ENCODE peak calls at places on chromosomes 3 and 15, in eight cellular contexts. One of them, this sample, is unnamed.

GRCh38 chr15:40956543-40956982 is 3.3 kb downstream of the CHAC1 start:
- DNase-seq in body of pancreas: no peak
- DNase-seq in sigmoid colon: no peak
- DNase-seq in IMR-90: no peak
- DNase-seq in transverse colon: no peak
- DNase-seq in upper lobe of left lung: no peak
- DNase-seq in tibial nerve: no peak
- DNase-seq in A549: no peak
- DNase-seq in this sample: no peak

GRCh38 chr3:73071952-73072351 is 10.5 kb downstream of the EBLN2 start:
- DNase-seq in body of pancreas: no peak
- DNase-seq in sigmoid colon: no peak
- DNase-seq in IMR-90: no peak
- DNase-seq in transverse colon: no peak
- DNase-seq in upper lobe of left lung: no peak
- DNase-seq in tibial nerve: no peak
- DNase-seq in A549: no peak
- DNase-seq in this sample: no peak

GRCh38 chr3:38595393-38595792 is 54.1 kb downstream of the SCN5A start:
- DNase-seq in body of pancreas: no peak
- DNase-seq in sigmoid colon: no peak
- DNase-seq in IMR-90: no peak
- DNase-seq in transverse colon: no peak
- DNase-seq in upper lobe of left lung: no peak
- DNase-seq in tibial nerve: no peak
- DNase-seq in A549: no peak
- DNase-seq in this sample: no peak

GRCh38 chr3:150061288-150062018 is 90.8 kb upstream of the PFN2 start:
- DNase-seq in body of pancreas: no peak
- DNase-seq in sigmoid colon: no peak
- DNase-seq in IMR-90: no peak
- DNase-seq in transverse colon: no peak
- DNase-seq in upper lobe of left lung: no peak
- DNase-seq in tibial nerve: no peak
- DNase-seq in A549: no peak
- DNase-seq in this sample: no peak

GRCh38 chr15:50241684-50242450 is 23.7 kb downstream of the HDC start:
- DNase-seq in body of pancreas: no peak
- DNase-seq in sigmoid colon: no peak
- DNase-seq in IMR-90: peak; percentile 70
- DNase-seq in transverse colon: no peak
- DNase-seq in upper lobe of left lung: no peak
- DNase-seq in tibial nerve: no peak
- DNase-seq in A549: no peak
- DNase-seq in this sample: no peak

GRCh38 chr3:53551324-53551723 is 56.9 kb downstream of the CACNA1D start:
- DNase-seq in body of pancreas: no peak
- DNase-seq in sigmoid colon: no peak
- DNase-seq in IMR-90: no peak
- DNase-seq in transverse colon: no peak
- DNase-seq in upper lobe of left lung: no peak
- DNase-seq in tibial nerve: no peak
- DNase-seq in A549: no peak
- DNase-seq in this sample: no peak

GRCh38 chr3:53113293-53114010 is 16.8 kb downstream of the RFT1 start:
- DNase-seq in body of pancreas: no peak
- DNase-seq in sigmoid colon: peak; percentile 86
- DNase-seq in IMR-90: no peak
- DNase-seq in transverse colon: no peak
- DNase-seq in upper lobe of left lung: no peak
- DNase-seq in tibial nerve: no peak
- DNase-seq in A549: no peak
- DNase-seq in this sample: peak; percentile 68

GRCh38 chr15:99169769-99170311 is 65.0 kb downstream of the SYNM start:
- DNase-seq in body of pancreas: no peak
- DNase-seq in sigmoid colon: peak; percentile 97
- DNase-seq in IMR-90: peak; percentile 89
- DNase-seq in transverse colon: peak; percentile 54
- DNase-seq in upper lobe of left lung: no peak
- DNase-seq in tibial nerve: peak; percentile 46
- DNase-seq in A549: no peak
- DNase-seq in this sample: no peak

GRCh38 chr15:45790325-45790943 is 155.6 kb downstream of the SQOR start:
- DNase-seq in body of pancreas: peak; percentile 40
- DNase-seq in sigmoid colon: no peak
- DNase-seq in IMR-90: peak; percentile 7
- DNase-seq in transverse colon: peak; percentile 34
- DNase-seq in upper lobe of left lung: no peak
- DNase-seq in tibial nerve: peak; percentile 23
- DNase-seq in A549: peak; percentile 10
- DNase-seq in this sample: no peak

GRCh38 chr15:95265419-95265997 is 1034.1 kb downstream of the MCTP2 start:
- DNase-seq in body of pancreas: no peak
- DNase-seq in sigmoid colon: no peak
- DNase-seq in IMR-90: no peak
- DNase-seq in transverse colon: no peak
- DNase-seq in upper lobe of left lung: no peak
- DNase-seq in tibial nerve: no peak
- DNase-seq in A549: no peak
- DNase-seq in this sample: no peak

GRCh38 chr3:172106037-172106559 is 66.7 kb downstream of the FNDC3B start:
- DNase-seq in body of pancreas: no peak
- DNase-seq in sigmoid colon: no peak
- DNase-seq in IMR-90: no peak
- DNase-seq in transverse colon: no peak
- DNase-seq in upper lobe of left lung: no peak
- DNase-seq in tibial nerve: no peak
- DNase-seq in A549: no peak
- DNase-seq in this sample: no peak
- H3K27ac ChIP-seq in body of pancreas: peak overlapping the region; percentile 62
- H3K27ac ChIP-seq in sigmoid colon: no peak overlapping the region
- H3K27ac ChIP-seq in IMR-90: no peak overlapping the region
- H3K27ac ChIP-seq in transverse colon: peak overlapping the region; percentile 50
- H3K27ac ChIP-seq in upper lobe of left lung: peak overlapping the region; percentile 70
- H3K27ac ChIP-seq in tibial nerve: peak overlapping the region; percentile 42
- H3K27ac ChIP-seq in A549: peak overlapping the region; percentile 35
- H3K27ac ChIP-seq in this sample: no peak overlapping the region

GRCh38 chr3:98531622-98532274 is at the start of gene GPR15:
- DNase-seq in body of pancreas: no peak
- DNase-seq in sigmoid colon: no peak
- DNase-seq in IMR-90: no peak
- DNase-seq in transverse colon: no peak
- DNase-seq in upper lobe of left lung: no peak
- DNase-seq in tibial nerve: no peak
- DNase-seq in A549: no peak
- DNase-seq in this sample: no peak

GRCh38 chr3:98534168-98534567 is 2.4 kb downstream of the GPR15 start:
- DNase-seq in body of pancreas: no peak
- DNase-seq in sigmoid colon: no peak
- DNase-seq in IMR-90: no peak
- DNase-seq in transverse colon: no peak
- DNase-seq in upper lobe of left lung: no peak
- DNase-seq in tibial nerve: no peak
- DNase-seq in A549: no peak
- DNase-seq in this sample: no peak

GRCh38 chr3:98534734-98535133 is 3.0 kb downstream of the GPR15 start:
- DNase-seq in body of pancreas: no peak
- DNase-seq in sigmoid colon: no peak
- DNase-seq in IMR-90: no peak
- DNase-seq in transverse colon: no peak
- DNase-seq in upper lobe of left lung: no peak
- DNase-seq in tibial nerve: no peak
- DNase-seq in A549: no peak
- DNase-seq in this sample: no peak

GRCh38 chr3:98532275-98532637 is 478 bp downstream of the GPR15 start:
- DNase-seq in body of pancreas: no peak
- DNase-seq in sigmoid colon: no peak
- DNase-seq in IMR-90: no peak
- DNase-seq in transverse colon: no peak
- DNase-seq in upper lobe of left lung: no peak
- DNase-seq in tibial nerve: no peak
- DNase-seq in A549: no peak
- DNase-seq in this sample: no peak

GRCh38 chr3:98532709-98533571 is 1.2 kb downstream of the GPR15 start:
- DNase-seq in body of pancreas: no peak
- DNase-seq in sigmoid colon: no peak
- DNase-seq in IMR-90: no peak
- DNase-seq in transverse colon: no peak
- DNase-seq in upper lobe of left lung: no peak
- DNase-seq in tibial nerve: no peak
- DNase-seq in A549: no peak
- DNase-seq in this sample: no peak
- TF ChIP-seq POLR2A in body of pancreas: no peak
- TF ChIP-seq POLR2A in sigmoid colon: no peak
- TF ChIP-seq POLR2A in IMR-90: no peak
- TF ChIP-seq POLR2A in transverse colon: no peak
- TF ChIP-seq POLR2A in upper lobe of left lung: no peak
- TF ChIP-seq POLR2A in tibial nerve: no peak
- TF ChIP-seq POLR2A in A549: no peak
- TF ChIP-seq POLR2A in this sample: no peak

GRCh38 chr3:11593318-11594034 is 50.2 kb downstream of the VGLL4 start:
- DNase-seq in body of pancreas: no peak
- DNase-seq in sigmoid colon: no peak
- DNase-seq in IMR-90: no peak
- DNase-seq in transverse colon: no peak
- DNase-seq in upper lobe of left lung: no peak
- DNase-seq in tibial nerve: no peak
- DNase-seq in A549: no peak
- DNase-seq in this sample: no peak

GRCh38 chr3:11591006-11591360 is 52.7 kb downstream of the VGLL4 start:
- DNase-seq in body of pancreas: no peak
- DNase-seq in sigmoid colon: no peak
- DNase-seq in IMR-90: peak; percentile 60
- DNase-seq in transverse colon: no peak
- DNase-seq in upper lobe of left lung: no peak
- DNase-seq in tibial nerve: no peak
- DNase-seq in A549: no peak
- DNase-seq in this sample: no peak

GRCh38 chr3:11589706-11590105 is 54.0 kb downstream of the VGLL4 start:
- DNase-seq in body of pancreas: no peak
- DNase-seq in sigmoid colon: no peak
- DNase-seq in IMR-90: no peak
- DNase-seq in transverse colon: no peak
- DNase-seq in upper lobe of left lung: no peak
- DNase-seq in tibial nerve: no peak
- DNase-seq in A549: no peak
- DNase-seq in this sample: no peak

GRCh38 chr3:11592460-11593298 is 51.0 kb downstream of the VGLL4 start:
- DNase-seq in body of pancreas: no peak
- DNase-seq in sigmoid colon: no peak
- DNase-seq in IMR-90: peak; percentile 68
- DNase-seq in transverse colon: no peak
- DNase-seq in upper lobe of left lung: no peak
- DNase-seq in tibial nerve: no peak
- DNase-seq in A549: no peak
- DNase-seq in this sample: no peak

DNA sequence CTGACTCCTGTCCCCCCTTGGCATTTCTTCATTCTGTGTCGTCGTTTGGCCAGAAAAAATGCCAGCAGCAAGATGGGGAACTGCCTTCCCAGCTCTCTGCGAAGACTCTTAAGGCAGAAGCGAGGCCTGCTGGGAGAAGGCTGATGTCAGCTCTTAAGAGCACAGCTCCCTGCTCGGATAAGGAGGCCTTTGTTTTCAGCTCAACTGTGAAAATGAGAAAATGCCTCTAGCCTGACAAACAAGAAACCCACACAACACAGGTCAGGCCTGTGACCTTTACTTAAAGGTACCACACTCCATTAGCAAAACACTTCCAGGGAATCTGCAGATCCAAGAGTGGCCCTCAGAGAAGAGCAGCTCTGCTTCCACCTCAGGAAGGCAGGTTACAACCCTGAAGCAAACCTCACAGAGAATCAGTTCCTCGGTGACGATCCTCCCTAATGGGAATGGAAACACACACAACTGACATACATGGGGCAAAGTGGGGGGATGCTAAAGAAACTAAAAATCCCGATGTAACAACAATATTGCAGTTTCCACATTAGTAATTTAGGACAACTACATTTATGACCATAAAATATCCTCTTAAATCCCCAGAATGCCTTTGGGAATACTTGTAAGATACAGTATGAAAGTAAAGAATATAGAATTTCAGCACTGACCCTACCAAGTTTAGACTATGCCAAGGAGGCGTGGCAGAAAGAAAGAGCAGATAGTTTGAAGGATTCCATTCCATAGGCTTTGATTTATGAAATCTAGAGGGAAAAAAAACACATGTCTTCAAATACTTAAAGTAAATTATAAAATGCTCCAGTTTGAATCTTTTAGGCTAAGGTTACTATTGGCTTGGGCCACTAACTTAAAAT is 52.1 kb downstream of the VGLL4 start:
- DNase-seq in body of pancreas: peak; percentile 50
- DNase-seq in sigmoid colon: peak; percentile 85
- DNase-seq in IMR-90: peak; percentile 87
- DNase-seq in transverse colon: no peak
- DNase-seq in upper lobe of left lung: no peak
- DNase-seq in tibial nerve: peak; percentile 67
- DNase-seq in A549: no peak
- DNase-seq in this sample: no peak
- H3K27ac ChIP-seq in body of pancreas: peak overlapping the region; percentile 77
- H3K27ac ChIP-seq in sigmoid colon: peak overlapping the region; percentile 82
- H3K27ac ChIP-seq in IMR-90: peak overlapping the region; percentile 92
- H3K27ac ChIP-seq in transverse colon: peak overlapping the region; percentile 79
- H3K27ac ChIP-seq in upper lobe of left lung: peak overlapping the region; percentile 60
- H3K27ac ChIP-seq in tibial nerve: peak overlapping the region; percentile 95
- H3K27ac ChIP-seq in A549: peak overlapping the region; percentile 5
- H3K27ac ChIP-seq in this sample: no peak overlapping the region

GRCh38 chr3:13013151-13013561 is 60.1 kb downstream of the IQSEC1 start:
- DNase-seq in body of pancreas: no peak
- DNase-seq in sigmoid colon: peak; percentile 56
- DNase-seq in IMR-90: no peak
- DNase-seq in transverse colon: no peak
- DNase-seq in upper lobe of left lung: no peak
- DNase-seq in tibial nerve: no peak
- DNase-seq in A549: no peak
- DNase-seq in this sample: no peak

GRCh38 chr3:13014755-13015285 is 58.4 kb downstream of the IQSEC1 start:
- DNase-seq in body of pancreas: no peak
- DNase-seq in sigmoid colon: peak; percentile 49
- DNase-seq in IMR-90: no peak
- DNase-seq in transverse colon: peak; percentile 14
- DNase-seq in upper lobe of left lung: no peak
- DNase-seq in tibial nerve: no peak
- DNase-seq in A549: no peak
- DNase-seq in this sample: no peak

GRCh38 chr3:13013595-13013993 is 59.6 kb downstream of the IQSEC1 start:
- DNase-seq in body of pancreas: no peak
- DNase-seq in sigmoid colon: no peak
- DNase-seq in IMR-90: no peak
- DNase-seq in transverse colon: peak; percentile 5
- DNase-seq in upper lobe of left lung: no peak
- DNase-seq in tibial nerve: no peak
- DNase-seq in A549: no peak
- DNase-seq in this sample: no peak

GRCh38 chr3:13015286-13016082 is 57.7 kb downstream of the IQSEC1 start:
- DNase-seq in body of pancreas: no peak
- DNase-seq in sigmoid colon: peak; percentile 70
- DNase-seq in IMR-90: no peak
- DNase-seq in transverse colon: peak; percentile 63
- DNase-seq in upper lobe of left lung: peak; percentile 88
- DNase-seq in tibial nerve: no peak
- DNase-seq in A549: no peak
- DNase-seq in this sample: peak; percentile 55

GRCh38 chr3:13013994-13014754 is 59.1 kb downstream of the IQSEC1 start:
- DNase-seq in body of pancreas: no peak
- DNase-seq in sigmoid colon: peak; percentile 59
- DNase-seq in IMR-90: no peak
- DNase-seq in transverse colon: no peak
- DNase-seq in upper lobe of left lung: no peak
- DNase-seq in tibial nerve: no peak
- DNase-seq in A549: no peak
- DNase-seq in this sample: no peak
- TF ChIP-seq POLR2A in body of pancreas: no peak
- TF ChIP-seq POLR2A in sigmoid colon: no peak
- TF ChIP-seq POLR2A in IMR-90: no peak
- TF ChIP-seq POLR2A in transverse colon: no peak
- TF ChIP-seq POLR2A in upper lobe of left lung: no peak
- TF ChIP-seq POLR2A in tibial nerve: no peak
- TF ChIP-seq POLR2A in A549: no peak
- TF ChIP-seq POLR2A in this sample: peak; percentile 15

This sample was measured in right lobe of liver.